ENCODE peak calls at places on chromosomes 5 and 9, in ten cellular contexts. Z is skeletal muscle cell, H is choroid plexus epithelial cell, F is IMR-90, L is transverse colon, X is Panc1, K is NT2/D1, B is body of pancreas, Y is AG04450, G is A549. E is an unnamed sample.

GRCh38 chr5:177519463-177520235 is 2.9 kb upstream of the DDX41 start:
- DNase-seq in Z (no peak), H (no peak), F (no peak), L (no peak), X (no peak), K (no peak), B (no peak), Y (no peak), G (no peak), E (no peak)

GRCh38 chr5:150671509-150672236 is 10.6 kb downstream of the MYOZ3 start:
- DNase-seq in Z (no peak), H (no peak), F (no peak), L (no peak), X (no peak), K (no peak), B (no peak), Y (no peak), G (no peak), E (no peak)

GRCh38 chr9:72322678-72323077 is 42.3 kb downstream of the ZFAND5 start:
- DNase-seq in Z (no peak), H (no peak), F (no peak), L (no peak), X (no peak), K (no peak), B (no peak), Y (no peak), G (no peak), E (no peak)

GRCh38 chr5:141003791-141004601 is 37.7 kb downstream of the PCDHAC2 start:
- DNase-seq in Z (no peak), H (no peak), F (no peak), L (no peak), X (peak; percentile 57), K (peak; percentile 63), B (peak; percentile 46), Y (no peak), G (peak; percentile 88), E (no peak)

GRCh38 chr9:71218774-71219173 is 97.4 kb upstream of the TRPM3 start:
- DNase-seq in Z (no peak), H (no peak), F (no peak), L (no peak), X (no peak), K (no peak), B (no peak), Y (no peak), G (no peak), E (no peak)

GRCh38 chr9:13810510-13810909 is 503.4 kb downstream of the NFIB start:
- DNase-seq in Z (peak; percentile 88), H (peak; percentile 13), F (no peak), L (no peak), X (no peak), K (no peak), B (no peak), Y (no peak), G (no peak), E (no peak)

GRCh38 chr5:151383011-151383410 is 35.7 kb upstream of the SLC36A2 start:
- DNase-seq in Z (no peak), H (no peak), F (no peak), L (no peak), X (no peak), K (no peak), B (no peak), Y (no peak), G (no peak), E (no peak)

GRCh38 chr9:88826651-88827245 is 164.5 kb upstream of the S1PR3 start:
- DNase-seq in Z (no peak), H (peak; percentile 81), F (peak; percentile 75), L (no peak), X (no peak), K (no peak), B (no peak), Y (peak; percentile 39), G (no peak), E (peak; percentile 63)

GRCh38 chr5:112227911-112228631 is 191.0 kb downstream of the EPB41L4A start:
- DNase-seq in Z (no peak), H (peak; percentile 4), F (no peak), L (no peak), X (no peak), K (no peak), B (no peak), Y (no peak), G (no peak), E (no peak)

GRCh38 chr5:26761040-26761439 is 277.3 kb downstream of the CDH9 start:
- DNase-seq in Z (no peak), H (no peak), F (no peak), L (no peak), X (no peak), K (no peak), B (no peak), Y (no peak), G (no peak), E (no peak)

GRCh38 chr5:6553986-6554385 is 78.9 kb downstream of the NSUN2 start:
- DNase-seq in Z (no peak), H (no peak), F (no peak), L (no peak), X (no peak), K (no peak), B (no peak), Y (no peak), G (no peak), E (no peak)

GRCh38 chr5:15215056-15215455 is 284.9 kb upstream of the FBXL7 start:
- DNase-seq in Z (no peak), H (no peak), F (no peak), L (no peak), X (no peak), K (no peak), B (no peak), Y (no peak), G (no peak), E (no peak)

GRCh38 chr9:17021379-17021970 is 113.4 kb upstream of the CNTLN start:
- DNase-seq in Z (peak; percentile 23), H (peak; percentile 53), F (peak; percentile 47), L (no peak), X (no peak), K (no peak), B (no peak), Y (no peak), G (no peak), E (no peak)

GRCh38 chr9:109704546-109704945 is 75.5 kb upstream of the PALM2AKAP2 start:
- DNase-seq in Z (no peak), H (peak; percentile 7), F (no peak), L (no peak), X (no peak), K (no peak), B (no peak), Y (no peak), G (no peak), E (no peak)

GRCh38 chr9:35906923-35907699 is 1.1 kb downstream of the HRCT1 start:
- DNase-seq in Z (peak; percentile 95), H (peak; percentile 85), F (peak; percentile 75), L (peak; percentile 65), X (no peak), K (peak; percentile 22), B (no peak), Y (no peak), G (peak; percentile 46), E (no peak)

GRCh38 chr9:87570000-87570834 is 72.5 kb downstream of the DAPK1 start:
- DNase-seq in Z (no peak), H (no peak), F (no peak), L (no peak), X (no peak), K (no peak), B (no peak), Y (no peak), G (peak; percentile 64), E (no peak)

DNA sequence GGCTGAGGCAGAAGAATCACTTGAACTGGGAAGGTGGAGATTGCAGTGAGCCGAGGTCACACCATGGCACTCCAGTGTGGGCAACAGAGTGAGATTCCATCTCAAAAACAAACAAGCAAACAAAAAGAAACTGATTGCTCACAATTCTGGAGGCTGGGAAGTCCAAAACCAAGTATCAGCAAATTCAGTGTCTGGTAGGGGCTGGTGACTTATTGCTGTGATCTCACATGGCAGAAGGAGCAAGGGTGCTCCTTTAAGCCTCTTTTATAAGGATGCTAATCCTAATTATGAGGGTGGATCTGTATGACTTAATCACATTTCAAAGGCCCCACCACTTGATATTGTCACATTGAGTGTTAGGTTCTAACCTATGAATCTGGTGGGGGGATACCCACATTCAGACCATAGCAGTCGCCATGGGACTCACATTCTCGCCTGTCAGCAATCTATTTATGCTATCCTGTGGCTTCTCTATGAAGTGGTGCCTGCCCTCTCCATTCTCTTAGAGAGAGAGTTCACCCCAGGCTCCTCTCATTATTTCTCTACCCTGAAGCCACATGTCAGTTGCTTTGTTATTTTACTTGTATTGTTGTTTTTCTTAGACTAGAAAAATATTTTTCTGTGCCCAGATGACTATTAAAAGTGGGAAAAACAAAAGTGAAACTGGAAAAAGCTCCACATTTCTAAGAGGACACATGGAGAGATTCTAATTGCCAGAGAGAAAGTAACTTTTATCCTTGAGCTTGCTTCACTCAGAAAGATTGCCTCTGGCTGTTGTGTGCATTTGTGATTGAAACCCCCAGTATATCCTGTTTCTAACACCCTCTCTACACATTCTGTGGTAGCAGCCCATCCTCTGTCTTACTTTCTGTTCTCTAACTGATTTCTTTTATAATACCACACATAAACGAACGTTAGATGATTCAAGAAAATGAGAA is 18.8 kb upstream of the PRLR start:
- DNase-seq in Z (no peak), H (peak; percentile 26), F (peak; percentile 8), L (no peak), X (no peak), K (no peak), B (no peak), Y (no peak), G (no peak), E (no peak)
- H3K4me3 ChIP-seq in Z (peak overlapping the region; percentile 12), H (peak overlapping the region; percentile 26), F (peak overlapping the region; percentile 39), L (no peak overlapping the region), X (no peak overlapping the region), K (no peak overlapping the region), B (no peak overlapping the region), Y (no peak overlapping the region), G (peak overlapping the region; percentile 33), E (no peak overlapping the region)

DNA sequence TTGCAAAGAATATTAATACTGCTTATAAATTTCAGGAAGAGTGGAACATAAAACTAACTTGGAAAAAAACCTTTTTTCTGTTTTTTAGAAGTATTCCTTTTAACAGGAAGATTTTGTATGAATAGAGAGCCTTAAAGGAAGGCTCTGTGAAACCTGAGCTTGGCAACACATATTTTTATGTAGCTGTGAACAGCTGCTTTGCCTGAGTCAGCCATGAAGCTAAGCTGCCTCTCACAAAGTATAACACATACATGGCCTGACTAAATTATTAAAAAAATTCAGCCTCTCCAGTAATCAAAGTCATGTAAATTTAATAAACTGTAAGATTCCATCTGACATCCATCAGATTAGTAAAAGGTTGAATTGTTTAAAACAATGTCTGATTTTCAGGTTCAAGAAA is 547.5 kb downstream of the ELAVL2 start:
- DNase-seq in Z (no peak), H (no peak), F (no peak), L (no peak), X (no peak), K (no peak), B (no peak), Y (no peak), G (no peak), E (no peak)
- H3K4me3 ChIP-seq in Z (no peak overlapping the region), H (no peak overlapping the region), F (no peak overlapping the region), L (no peak overlapping the region), X (no peak overlapping the region), K (no peak overlapping the region), B (no peak overlapping the region), Y (no peak overlapping the region), G (no peak overlapping the region), E (no peak overlapping the region)

GRCh38 chr5:126234563-126235195 is 188.5 kb upstream of the GRAMD2B start:
- DNase-seq in Z (no peak), H (peak; percentile 66), F (peak; percentile 6), L (peak; percentile 19), X (peak; percentile 18), K (peak; percentile 23), B (no peak), Y (no peak), G (peak; percentile 19), E (no peak)
- H3K4me3 ChIP-seq in Z (no peak overlapping the region), H (no peak overlapping the region), F (no peak overlapping the region), L (no peak overlapping the region), X (no peak overlapping the region), K (no peak overlapping the region), B (no peak overlapping the region), Y (no peak overlapping the region), G (no peak overlapping the region), E (no peak overlapping the region)

GRCh38 chr5:109063223-109063622 is 315.5 kb downstream of the FER start:
- DNase-seq in Z (no peak), H (peak; percentile 5), F (peak; percentile 11), L (no peak), X (no peak), K (no peak), B (no peak), Y (no peak), G (no peak), E (no peak)
- H3K4me3 ChIP-seq in Z (no peak overlapping the region), H (no peak overlapping the region), F (no peak overlapping the region), L (no peak overlapping the region), X (no peak overlapping the region), K (no peak overlapping the region), B (no peak overlapping the region), Y (no peak overlapping the region), G (no peak overlapping the region), E (no peak overlapping the region)